ENCODE peak calls at places on chromosome 1, in nine cellular contexts. Z, W, Y, E, P, L, U, V and T are unnamed samples.

GRCh38 chr1:36513676-36514473 is 31.2 kb upstream of the CSF3R start:
- DNase-seq in V (no peak), P (no peak), Z (no peak), L (no peak), E (no peak), Y (no peak), U (no peak), W (no peak), T (no peak)

GRCh38 chr1:9845914-9846313 is 22.1 kb upstream of the CLSTN1 start:
- DNase-seq in E (no peak), L (no peak), U (no peak), Y (no peak), V (no peak), W (no peak), P (no peak), Z (peak; percentile 43), T (no peak)

GRCh38 chr1:222749927-222750326 is 12.9 kb downstream of the FAM177B start:
- DNase-seq in W (peak; percentile 7), U (no peak), Z (no peak), Y (no peak), V (no peak), L (no peak), E (no peak), P (no peak), T (no peak)

GRCh38 chr1:154877370-154877974 is 7.4 kb upstream of the KCNN3 start:
- DNase-seq in U (no peak), W (peak; percentile 45), L (no peak), P (no peak), Y (no peak), V (no peak), Z (no peak), E (no peak), T (no peak)

GRCh38 chr1:51044834-51045233 is 57.2 kb upstream of the C1orf185 start:
- DNase-seq in E (no peak), Z (no peak), Y (no peak), W (peak; percentile 49), P (no peak), V (no peak), L (no peak), U (no peak), T (no peak)

GRCh38 chr1:244369256-244370057 is 82.3 kb downstream of the ADSS2 start:
- DNase-seq in Y (no peak), L (no peak), V (no peak), W (no peak), Z (no peak), P (no peak), E (no peak), U (no peak), T (no peak)

GRCh38 chr1:84073266-84073665 is 70.8 kb upstream of the PRKACB start:
- DNase-seq in L (no peak), E (no peak), W (peak; percentile 53), P (no peak), Y (no peak), Z (no peak), V (no peak), U (no peak), T (no peak)

GRCh38 chr1:118944133-118944532 is 44.0 kb downstream of the TBX15 start:
- DNase-seq in Z (no peak), Y (no peak), L (no peak), V (no peak), P (peak; percentile 48), W (no peak), E (no peak), U (no peak), T (no peak)

GRCh38 chr1:31855038-31855845 is 39.4 kb upstream of the SPOCD1 start:
- DNase-seq in Y (no peak), E (no peak), Z (no peak), W (peak; percentile 54), L (no peak), U (no peak), V (no peak), P (no peak), T (no peak)

GRCh38 chr1:157137051-157137772 is 983 bp downstream of the ETV3 start:
- DNase-seq in Z (no peak), Y (no peak), U (no peak), V (no peak), E (no peak), P (no peak), L (no peak), W (peak; percentile 48), T (no peak)

GRCh38 chr1:59185163-59185855 is 111.6 kb upstream of the FGGY start:
- DNase-seq in L (no peak), E (no peak), P (no peak), V (no peak), U (no peak), Z (no peak), Y (no peak), W (no peak), T (no peak)

GRCh38 chr1:58917436-58917835 is 133.6 kb upstream of the JUN start:
- DNase-seq in W (no peak), U (no peak), V (no peak), L (no peak), E (no peak), Z (no peak), P (no peak), Y (no peak), T (no peak)

GRCh38 chr1:211247921-211248320 is 11.2 kb upstream of the RCOR3 start:
- DNase-seq in V (no peak), P (no peak), E (no peak), U (no peak), Z (no peak), L (no peak), Y (no peak), W (no peak), T (no peak)

GRCh38 chr1:179921472-179921871 is 33.1 kb upstream of the CEP350 start:
- DNase-seq in L (no peak), Z (no peak), P (no peak), W (no peak), U (no peak), V (no peak), Y (no peak), E (no peak), T (no peak)

GRCh38 chr1:222767152-222767571 is 30.2 kb downstream of the FAM177B start:
- DNase-seq in Y (no peak), P (no peak), U (no peak), Z (no peak), W (no peak), E (no peak), V (no peak), L (no peak), T (no peak)

GRCh38 chr1:21397813-21398188 is 42.1 kb upstream of the NBPF3 start:
- DNase-seq in Y (peak; percentile 56), E (no peak), L (no peak), Z (no peak), W (no peak), V (no peak), U (no peak), P (no peak), T (peak; percentile 26)

GRCh38 chr1:118075116-118075515 is 109.9 kb downstream of the SPAG17 start:
- DNase-seq in L (no peak), Z (no peak), W (peak; percentile 47), E (no peak), V (no peak), U (no peak), Y (no peak), P (no peak), T (no peak)

GRCh38 chr1:246002725-246003441 is 504.2 kb downstream of the SMYD3 start:
- DNase-seq in P (peak; percentile 34), Y (peak; percentile 87), E (peak; percentile 86), L (peak; percentile 84), V (peak; percentile 59), U (peak; percentile 81), W (peak; percentile 82), Z (peak; percentile 91), T (peak; percentile 91)

GRCh38 chr1:214584805-214585766 is 17.9 kb upstream of the CENPF start:
- DNase-seq in E (no peak), Z (no peak), V (no peak), P (no peak), L (no peak), Y (no peak), U (no peak), W (peak; percentile 87), T (no peak)

GRCh38 chr1:217272385-217272784 is 358.5 kb downstream of the GPATCH2 start:
- DNase-seq in P (peak; percentile 49), L (no peak), Z (no peak), Y (no peak), U (no peak), V (no peak), E (no peak), W (peak; percentile 44), T (no peak)

GRCh38 chr1:27960762-27961645 is 1.2 kb downstream of the XKR8 start:
- DNase-seq in P (no peak), E (peak; percentile 31), W (peak; percentile 27), Z (no peak), L (no peak), Y (no peak), U (no peak), V (no peak), T (no peak)

GRCh38 chr1:159012495-159012894 is 2.8 kb downstream of the IFI16 start:
- DNase-seq in P (no peak), L (peak; percentile 12), V (peak; percentile 69), U (no peak), E (peak; percentile 41), Y (no peak), Z (peak; percentile 44), W (peak; percentile 53), T (no peak)

GRCh38 chr1:164602480-164603093 is 43.6 kb downstream of the PBX1 start:
- DNase-seq in U (no peak), P (peak; percentile 47), W (no peak), L (no peak), V (no peak), Z (peak; percentile 77), Y (no peak), E (peak; percentile 45), T (no peak)